ENCODE peak calls at places on chromosomes 16 and 17, in four cellular contexts. N, D, I and F are unnamed samples.

GRCh38 chr17:78105551-78105950 is 23.0 kb downstream of the TMC6 start:
- DNase-seq in N (no peak), D (no peak), I (no peak), F (no peak)

GRCh38 chr16:12087901-12088364 is 111.4 kb downstream of the SNX29 start:
- DNase-seq in N (peak), D (no peak), I (no peak), F (no peak)

GRCh38 chr16:12415072-12415471 is 388.6 kb downstream of the CPPED1 start:
- DNase-seq in N (no peak), D (no peak), I (no peak), F (no peak)

GRCh38 chr16:50368410-50369132 is at the start of gene BRD7:
- DNase-seq in N (peak), D (peak), I (peak), F (peak)

GRCh38 chr16:30430428-30430970 is 669 bp upstream of the DCTPP1 start:
- DNase-seq in N (peak), D (peak), I (peak), F (no peak)

GRCh38 chr16:78742501-78743283 is 643.2 kb downstream of the WWOX start:
- DNase-seq in N (peak), D (peak), I (no peak), F (peak)

GRCh38 chr17:48457080-48457836 is 27.2 kb upstream of the SKAP1 start:
- DNase-seq in N (peak), D (peak), I (peak), F (peak)

GRCh38 chr17:73546770-73547345 is 97.4 kb downstream of the SDK2 start:
- DNase-seq in N (peak), D (no peak), I (no peak), F (no peak)

GRCh38 chr16:87806246-87806607 is 40.4 kb upstream of the KLHDC4 start:
- DNase-seq in N (no peak), D (no peak), I (no peak), F (no peak)